ENCODE peak calls at places on chromosomes 16 and 17, in six cellular contexts. H is cardiac fibroblast, L is right atrium auricular region, M is fibroblast of villous mesenchyme, I is breast epithelium, O is brain microvascular endothelial cell. C is an unnamed sample.
A peak's percentile ranks its signal among the peaks of the same experiment; 100 is the strongest.

GRCh38 chr16:85518398-85519049 is 94.6 kb upstream of the GSE1 start:
- DNase-seq in I (no peak), O (no peak), M (no peak), L (no peak), H (no peak), C (no peak)

GRCh38 chr17:55456307-55457240 is 34.9 kb upstream of the MMD start:
- DNase-seq in L (no peak), O (no peak), H (peak; percentile 55), M (peak; percentile 57), I (no peak), C (no peak)

GRCh38 chr17:73103661-73104335 is 11.3 kb upstream of the SLC39A11 start:
- DNase-seq in H (peak; percentile 7), L (no peak), M (no peak), O (peak; percentile 47), I (no peak), C (peak; percentile 57)

GRCh38 chr16:705748-706188 is at the start of gene FBXL16:
- DNase-seq in M (no peak), I (no peak), L (no peak), O (no peak), H (no peak), C (no peak)

GRCh38 chr17:76696763-76697701 is 13.7 kb downstream of the MXRA7 start:
- DNase-seq in M (peak; percentile 55), O (peak; percentile 77), L (peak; percentile 88), H (peak; percentile 96), I (no peak), C (no peak)

GRCh38 chr16:2756288-2757015 is 4.0 kb downstream of the SRRM2 start:
- DNase-seq in O (no peak), M (no peak), H (no peak), I (no peak), L (no peak), C (no peak)

GRCh38 chr17:30207655-30208054 is 27.8 kb downstream of the SLC6A4 start:
- DNase-seq in L (no peak), I (no peak), O (no peak), M (no peak), H (no peak), C (no peak)

GRCh38 chr17:67258836-67259468 is 14.0 kb upstream of the HELZ start:
- DNase-seq in H (no peak), L (peak; percentile 50), O (no peak), M (no peak), I (no peak), C (no peak)

GRCh38 chr16:4511441-4512082 is 27.0 kb downstream of the CDIP1 start:
- DNase-seq in O (peak; percentile 36), L (no peak), H (peak; percentile 44), M (no peak), I (no peak), C (peak; percentile 51)

GRCh38 chr17:72421128-72422092 is 300.6 kb downstream of the SOX9 start:
- DNase-seq in H (peak; percentile 98), I (peak; percentile 69), M (peak; percentile 94), O (peak; percentile 98), L (peak; percentile 60), C (peak; percentile 98)

GRCh38 chr16:10828851-10829331 is 10.3 kb upstream of the TVP23A start:
- DNase-seq in M (peak; percentile 43), L (peak; percentile 95), H (peak; percentile 66), O (peak; percentile 28), I (peak; percentile 94), C (peak; percentile 73)
- H3K4me3 ChIP-seq in M (no peak overlapping the region), L (no peak overlapping the region), H (no peak overlapping the region), O (no peak overlapping the region), I (no peak overlapping the region), C (no peak overlapping the region)

GRCh38 chr17:27956601-27957445 is 63.7 kb upstream of the LYRM9 start:
- DNase-seq in L (no peak), O (no peak), I (no peak), M (no peak), H (peak; percentile 24), C (no peak)

GRCh38 chr17:27959382-27959709 is 66.2 kb upstream of the LYRM9 start:
- DNase-seq in O (no peak), L (no peak), M (no peak), I (no peak), H (no peak), C (peak; percentile 73)

GRCh38 chr17:27958708-27959381 is 65.7 kb upstream of the LYRM9 start:
- DNase-seq in L (no peak), H (no peak), I (no peak), O (no peak), M (no peak), C (no peak)

GRCh38 chr17:27965224-27965623 is 72.1 kb upstream of the LYRM9 start:
- DNase-seq in M (no peak), I (no peak), H (no peak), L (no peak), O (no peak), C (no peak)

GRCh38 chr17:27960183-27960589 is 67.0 kb upstream of the LYRM9 start:
- DNase-seq in H (no peak), O (no peak), L (no peak), I (no peak), M (no peak), C (no peak)
- H3K4me3 ChIP-seq in H (no peak overlapping the region), O (no peak overlapping the region), L (no peak overlapping the region), I (no peak overlapping the region), M (no peak overlapping the region), C (no peak overlapping the region)

GRCh38 chr17:39775075-39775474 is 37.3 kb downstream of the GRB7 start:
- DNase-seq in O (no peak), I (no peak), H (no peak), L (no peak), M (no peak), C (no peak)
- H3K4me3 ChIP-seq in O (no peak overlapping the region), I (no peak overlapping the region), H (no peak overlapping the region), L (no peak overlapping the region), M (no peak overlapping the region), C (no peak overlapping the region)

GRCh38 chr16:87957296-87958069 is 6.2 kb downstream of the BANP start:
- DNase-seq in I (no peak), O (no peak), H (no peak), L (no peak), M (no peak), C (no peak)

GRCh38 chr16:87958632-87959031 is 7.4 kb downstream of the BANP start:
- DNase-seq in L (no peak), O (no peak), M (no peak), H (no peak), I (no peak), C (no peak)

GRCh38 chr16:87955302-87956168 is 4.3 kb downstream of the BANP start:
- DNase-seq in I (no peak), O (peak; percentile 20), L (no peak), M (peak; percentile 62), H (peak; percentile 49), C (no peak)

GRCh38 chr16:87956169-87956770 is 5.0 kb downstream of the BANP start:
- DNase-seq in M (peak; percentile 85), O (peak; percentile 45), I (no peak), L (peak; percentile 75), H (peak; percentile 70), C (no peak)

DNA sequence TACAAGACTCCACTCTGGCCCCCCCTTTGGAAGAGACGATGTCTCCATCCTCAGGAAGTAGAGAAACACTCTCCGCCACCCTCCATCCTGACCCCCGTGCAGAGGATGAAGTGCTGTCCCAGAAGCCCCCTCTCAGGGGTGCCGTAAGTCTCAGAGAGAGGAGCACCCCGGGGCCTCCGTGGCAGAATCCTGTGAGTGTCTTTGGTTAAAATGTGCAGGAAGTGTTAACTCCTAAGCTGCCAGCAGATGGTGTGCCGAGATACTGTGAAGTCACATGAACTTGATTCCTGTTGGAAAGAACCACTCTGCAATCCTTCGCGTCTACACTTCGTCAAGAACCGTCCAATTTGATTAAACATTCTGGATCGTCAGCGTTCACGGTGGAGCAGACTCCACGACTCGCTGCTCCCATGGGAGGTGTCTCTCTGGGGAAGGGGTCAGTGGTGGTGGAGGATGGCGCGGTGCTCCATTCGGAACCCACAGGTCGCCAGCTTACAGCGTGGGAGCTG is 5.6 kb downstream of the BANP start:
- DNase-seq in H (peak; percentile 65), I (no peak), L (no peak), O (peak; percentile 40), M (peak; percentile 77), C (peak; percentile 37)
- H3K4me3 ChIP-seq in H (no peak overlapping the region), I (no peak overlapping the region), L (peak overlapping the region; percentile 16), O (no peak overlapping the region), M (peak overlapping the region; percentile 6), C (no peak overlapping the region)

DNA sequence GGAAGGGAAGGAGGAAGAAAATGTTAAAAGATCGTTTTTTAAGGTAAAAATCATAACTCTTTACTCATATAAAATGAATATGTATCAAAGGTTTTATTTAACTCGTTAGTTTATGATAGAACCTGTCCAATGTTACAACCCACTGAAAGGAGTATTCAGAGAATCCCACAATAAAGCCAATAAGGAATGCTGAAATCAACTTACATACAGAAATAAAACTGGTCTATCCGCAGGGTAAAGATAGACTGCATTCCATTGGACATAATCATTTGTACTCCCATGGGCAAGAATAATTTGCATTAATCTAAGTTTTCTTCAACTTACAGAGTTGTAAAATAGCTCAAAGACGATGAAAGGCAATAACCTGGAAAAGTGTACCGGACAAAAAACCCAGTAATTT is 17.9 kb upstream of the BEAN1 start:
- DNase-seq in H (peak; percentile 80), L (no peak), M (peak; percentile 60), I (no peak), O (no peak), C (peak; percentile 87)
- H3K4me3 ChIP-seq in H (peak overlapping the region; percentile 17), L (no peak overlapping the region), M (no peak overlapping the region), I (no peak overlapping the region), O (peak overlapping the region; percentile 37), C (no peak overlapping the region)

GRCh38 chr16:57000271-57001025 is 11.1 kb downstream of the NLRC5 start:
- DNase-seq in H (peak; percentile 96), M (peak; percentile 85), I (peak; percentile 55), L (peak; percentile 88), O (peak; percentile 98), C (peak; percentile 98)
- H3K4me3 ChIP-seq in H (no peak overlapping the region), M (no peak overlapping the region), I (no peak overlapping the region), L (no peak overlapping the region), O (no peak overlapping the region), C (no peak overlapping the region)

GRCh38 chr17:81396278-81396721 is 1.0 kb downstream of the BAHCC1 start:
- DNase-seq in O (no peak), I (no peak), M (no peak), H (no peak), L (no peak), C (no peak)
- H3K4me3 ChIP-seq in O (peak overlapping the region; percentile 68), I (peak overlapping the region; percentile 60), M (peak overlapping the region; percentile 75), H (peak overlapping the region; percentile 67), L (peak overlapping the region; percentile 77), C (peak overlapping the region; percentile 62)